ENCODE peak calls at places on chromosomes 3 and 15, in four cellular contexts. H is K562, V is SK-N-SH, D is H1. R is an unnamed sample.

GRCh38 chr3:100062665-100063064 is 51.6 kb downstream of the FILIP1L start:
- DNase-seq in H (no peak), V (no peak), D (no peak), R (no peak)

GRCh38 chr3:113212155-113212844 is 943 bp downstream of the BOC start:
- DNase-seq in H (no peak), V (peak), D (no peak), R (no peak)

GRCh38 chr3:111315911-111316310 is 226.1 kb upstream of the CD96 start:
- DNase-seq in H (no peak), V (no peak), D (no peak), R (no peak)

GRCh38 chr15:66944121-66944520 is 121.3 kb upstream of the SMAD3 start:
- DNase-seq in H (no peak), V (no peak), D (no peak), R (no peak)

GRCh38 chr15:90340345-90340744 is 11.7 kb upstream of the ZNF774 start:
- DNase-seq in H (peak), V (no peak), D (no peak), R (no peak)

GRCh38 chr15:75577401-75578205 is 1.5 kb downstream of the PTPN9 start:
- DNase-seq in H (no peak), V (peak), D (no peak), R (no peak)

GRCh38 chr3:114351822-114352145 is 58.0 kb downstream of the TIGIT start:
- DNase-seq in H (no peak), V (no peak), D (no peak), R (no peak)

GRCh38 chr3:143763568-143764162 is 84.6 kb downstream of the SLC9A9 start:
- DNase-seq in H (no peak), V (no peak), D (no peak), R (no peak)

GRCh38 chr15:58918239-58918638 is 15.2 kb downstream of the SLTM start:
- DNase-seq in H (no peak), V (no peak), D (no peak), R (no peak)

GRCh38 chr15:35657679-35658201 is 111.8 kb upstream of the DPH6 start:
- DNase-seq in H (no peak), V (no peak), D (no peak), R (no peak)

GRCh38 chr3:160564949-160565441 is 376 bp downstream of the KPNA4 start:
- DNase-seq in H (peak), V (peak), D (no peak), R (no peak)

GRCh38 chr15:85168642-85169173 is 187.1 kb downstream of the PDE8A start:
- DNase-seq in H (peak), V (peak), D (peak), R (no peak)

DNA sequence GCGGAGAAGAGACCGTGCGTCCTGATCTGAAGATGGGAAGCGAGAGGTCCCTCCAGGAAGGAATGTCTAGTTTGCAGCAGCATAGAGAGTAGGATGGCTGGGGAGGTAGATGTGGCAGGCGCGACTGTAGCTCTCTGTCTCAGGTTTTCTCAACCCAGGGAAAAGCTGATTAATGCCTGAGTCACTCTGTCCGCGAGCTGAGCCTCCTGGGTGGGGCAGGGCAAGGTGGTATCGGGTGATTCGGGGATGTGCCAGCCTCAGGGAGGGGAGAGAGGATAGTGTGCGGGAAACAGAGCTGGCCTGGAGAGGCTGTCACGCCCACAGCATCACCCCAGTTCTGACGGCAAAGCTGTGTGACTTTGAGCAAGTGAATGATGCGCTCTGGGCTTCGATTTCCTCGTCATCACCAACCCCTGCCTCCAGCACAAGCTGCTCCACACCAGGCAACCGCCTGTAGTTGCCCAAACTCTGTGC is 28.4 kb downstream of the CPN2 start:
- DNase-seq in H (peak), V (no peak), D (no peak), R (no peak)
- TF ChIP-seq NRF1 in H (no peak), V (no peak), D (no peak), R (no peak)

DNA sequence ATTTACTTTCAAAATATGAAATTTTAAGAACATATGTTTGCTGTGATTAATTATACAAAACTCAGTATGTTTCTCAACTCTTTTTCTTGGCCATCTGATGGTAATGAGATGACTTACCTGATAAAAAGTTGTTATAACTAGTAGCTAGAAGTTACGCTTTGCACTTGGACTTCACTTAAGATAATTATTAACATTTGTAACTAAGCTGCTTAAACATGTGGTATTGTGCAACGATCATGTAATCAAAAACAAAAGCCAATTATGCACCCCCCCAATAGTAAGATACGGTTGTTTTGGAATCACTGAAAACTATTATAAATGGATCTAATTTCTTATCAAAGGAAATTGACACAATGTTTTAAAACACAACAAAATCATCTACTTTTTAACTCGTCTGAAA is 342.9 kb downstream of the CNTN3 start:
- DNase-seq in H (no peak), V (no peak), D (no peak), R (no peak)
- TF ChIP-seq NRF1 in H (no peak), V (no peak), D (no peak), R (no peak)

GRCh38 chr15:49238342-49238741 is 68.3 kb downstream of the GALK2 start:
- DNase-seq in H (no peak), V (peak), D (no peak), R (no peak)
- TF ChIP-seq NRF1 in H (no peak), V (no peak), D (no peak), R (no peak)

GRCh38 chr15:81480645-81481053 is 106.6 kb upstream of the TMC3 start:
- DNase-seq in H (peak), V (peak), D (no peak), R (peak)
- TF ChIP-seq NRF1 in H (no peak), V (no peak), D (no peak), R (no peak)

DNA sequence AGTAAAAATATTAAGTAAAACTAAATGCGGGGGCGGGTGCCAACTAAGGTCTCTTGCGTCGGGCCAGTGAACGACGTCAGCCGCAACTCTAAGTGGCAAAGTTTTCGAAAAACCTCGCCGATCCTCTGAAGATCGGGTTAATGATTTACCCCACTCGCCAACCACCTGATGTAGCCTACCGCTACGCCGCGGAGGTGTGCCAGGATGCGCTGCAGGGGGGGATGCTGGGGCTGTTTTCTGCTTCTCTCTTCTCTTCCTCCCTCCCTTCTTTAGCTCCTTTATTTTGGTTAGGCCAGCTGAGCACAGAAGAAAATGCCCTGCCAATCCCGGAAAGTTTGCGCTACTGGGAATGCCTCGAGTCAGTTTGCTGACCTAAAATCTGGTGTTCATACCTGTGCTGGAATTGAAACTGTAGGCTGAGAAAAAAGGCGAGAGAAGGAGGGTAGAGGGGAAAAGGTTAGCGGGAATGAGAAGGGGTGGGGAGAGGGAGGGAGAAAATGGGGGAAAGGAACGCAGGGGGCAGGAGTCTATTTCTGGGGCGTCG is 7.5 kb upstream of the FOXB1 start:
- DNase-seq in H (no peak), V (peak), D (no peak), R (no peak)
- TF ChIP-seq NRF1 in H (no peak), V (no peak), D (no peak), R (no peak)

GRCh38 chr3:191414732-191415131 is 46.2 kb upstream of the PYDC2 start:
- DNase-seq in H (no peak), V (no peak), D (no peak), R (no peak)

GRCh38 chr3:191415566-191415965 is 45.4 kb upstream of the PYDC2 start:
- DNase-seq in H (no peak), V (no peak), D (no peak), R (no peak)

GRCh38 chr3:191409791-191410359 is 51.1 kb upstream of the PYDC2 start:
- DNase-seq in H (no peak), V (no peak), D (no peak), R (no peak)

GRCh38 chr3:191414286-191414685 is 46.7 kb upstream of the PYDC2 start:
- DNase-seq in H (no peak), V (no peak), D (no peak), R (no peak)

DNA sequence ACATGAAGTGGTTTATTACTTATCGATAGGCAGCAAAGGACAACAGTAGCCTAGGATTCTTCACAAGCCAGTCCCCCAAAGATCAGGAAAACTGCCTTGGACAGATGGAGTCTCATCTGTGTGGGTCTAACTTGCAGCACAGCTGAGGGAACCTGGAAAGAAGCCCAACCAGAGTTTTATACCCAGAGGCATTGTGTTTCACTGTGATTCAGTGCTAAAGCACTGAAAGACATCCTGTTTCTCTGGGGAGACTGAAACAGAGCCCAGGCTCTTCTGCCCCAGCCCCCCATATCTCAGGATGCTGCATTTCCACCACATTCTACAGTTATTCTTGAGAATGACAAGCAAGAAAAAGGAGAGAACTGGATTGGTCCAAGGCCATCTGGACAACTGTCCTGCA is 48.2 kb upstream of the PYDC2 start:
- DNase-seq in H (no peak), V (peak), D (no peak), R (no peak)
- TF ChIP-seq NRF1 in H (no peak), V (no peak), D (no peak), R (no peak)